ENCODE peak calls at places on chromosomes 2 and 18, in eight cellular contexts. S, H, L, E, K, Z, J and U are unnamed samples.

GRCh38 chr2:54503192-54503591 is 47.1 kb downstream of the SPTBN1 start:
- DNase-seq in K (peak), Z (no peak), L (peak), E (no peak), J (no peak), S (no peak), H (peak), U (no peak)

GRCh38 chr18:59928201-59928600 is 28.4 kb downstream of the PMAIP1 start:
- DNase-seq in H (no peak), E (no peak), J (no peak), S (no peak), L (no peak), Z (no peak), K (no peak), U (no peak)

GRCh38 chr2:46858697-46859080 is 56.9 kb downstream of the MCFD2 start:
- DNase-seq in J (no peak), H (no peak), E (no peak), K (no peak), S (no peak), L (no peak), Z (no peak), U (no peak)

GRCh38 chr2:73091164-73091563 is 19.7 kb upstream of the SFXN5 start:
- DNase-seq in S (no peak), K (no peak), H (peak), L (no peak), J (no peak), E (no peak), Z (no peak), U (no peak)

GRCh38 chr2:141923657-141924056 is 207.2 kb downstream of the LRP1B start:
- DNase-seq in E (no peak), H (no peak), K (no peak), J (no peak), L (no peak), Z (no peak), S (no peak), U (no peak)

GRCh38 chr2:55168221-55169154 is 63.6 kb downstream of the CLHC1 start:
- DNase-seq in H (peak), K (peak), E (peak), Z (no peak), L (peak), J (no peak), S (no peak), U (peak)

GRCh38 chr2:179377296-179377695 is 112.7 kb upstream of the SESTD1 start:
- DNase-seq in Z (no peak), S (no peak), K (no peak), H (no peak), L (no peak), J (no peak), E (no peak), U (no peak)

GRCh38 chr18:5284808-5285207 is 10.7 kb downstream of the ZBTB14 start:
- DNase-seq in E (no peak), K (no peak), H (no peak), L (no peak), S (no peak), Z (no peak), J (no peak), U (no peak)

GRCh38 chr2:98394595-98395153 is 48.4 kb downstream of the CNGA3 start:
- DNase-seq in L (no peak), H (no peak), S (no peak), J (no peak), E (no peak), K (no peak), Z (no peak), U (peak)

GRCh38 chr2:239991689-239992314 is 33.3 kb downstream of the NDUFA10 start:
- DNase-seq in J (no peak), S (no peak), E (no peak), K (peak), Z (no peak), L (peak), H (peak), U (peak)

GRCh38 chr2:168060956-168061750 is 186.2 kb downstream of the STK39 start:
- DNase-seq in E (no peak), L (no peak), H (no peak), S (no peak), Z (no peak), K (no peak), J (no peak), U (no peak)

GRCh38 chr2:127950264-127950663 is 64.5 kb upstream of the AMMECR1L start:
- DNase-seq in K (no peak), S (no peak), E (no peak), H (no peak), Z (no peak), L (no peak), J (no peak), U (no peak)

GRCh38 chr2:16774091-16774490 is 108.5 kb upstream of the CYRIA start:
- DNase-seq in E (no peak), Z (no peak), S (no peak), K (no peak), L (no peak), J (no peak), H (no peak), U (no peak)

GRCh38 chr2:36541891-36542595 is 55.9 kb downstream of the FEZ2 start:
- DNase-seq in L (no peak), S (no peak), K (no peak), Z (no peak), E (no peak), H (no peak), J (no peak), U (no peak)

GRCh38 chr2:157698430-157698829 is 69.8 kb upstream of the ACVR1C start:
- DNase-seq in L (no peak), E (no peak), H (no peak), S (no peak), Z (no peak), K (no peak), J (no peak), U (no peak)

GRCh38 chr2:218733615-218734021 is 23.0 kb downstream of the TTLL4 start:
- DNase-seq in H (no peak), J (no peak), L (no peak), E (no peak), Z (no peak), K (no peak), S (no peak), U (peak)

GRCh38 chr2:223576873-223577272 is 25.3 kb downstream of the SCG2 start:
- DNase-seq in L (no peak), E (no peak), S (no peak), H (peak), J (no peak), K (no peak), Z (no peak), U (no peak)

GRCh38 chr2:10161206-10161931 is 38.8 kb downstream of the RRM2 start:
- DNase-seq in J (no peak), K (no peak), S (no peak), L (no peak), E (no peak), H (peak), Z (no peak), U (no peak)

GRCh38 chr2:24861500-24861899 is 58.5 kb downstream of the ADCY3 start:
- DNase-seq in L (no peak), K (no peak), E (peak), H (no peak), Z (no peak), J (no peak), S (no peak), U (no peak)

GRCh38 chr2:192070099-192070498 is 124.6 kb downstream of the TMEFF2 start:
- DNase-seq in L (no peak), Z (no peak), K (no peak), H (no peak), E (no peak), S (no peak), J (no peak), U (no peak)

GRCh38 chr2:234979204-234980167 is 27.7 kb downstream of the SH3BP4 start:
- DNase-seq in H (no peak), Z (peak), L (no peak), S (no peak), J (no peak), K (no peak), E (no peak), U (no peak)

GRCh38 chr2:237293966-237294365 is 120.0 kb downstream of the COL6A3 start:
- DNase-seq in E (no peak), K (no peak), H (no peak), Z (no peak), J (no peak), L (no peak), S (no peak), U (no peak)

GRCh38 chr18:60070631-60071030 is 170.8 kb downstream of the PMAIP1 start:
- DNase-seq in H (no peak), J (no peak), E (no peak), S (no peak), L (no peak), Z (no peak), K (no peak), U (no peak)

GRCh38 chr18:8610442-8610801 is 1.2 kb downstream of the RAB12 start:
- DNase-seq in K (no peak), E (no peak), Z (no peak), S (no peak), L (no peak), J (no peak), H (peak), U (peak)

GRCh38 chr2:127566576-127566975 is 31.1 kb downstream of the MYO7B start:
- DNase-seq in E (no peak), H (no peak), K (no peak), L (no peak), J (no peak), S (no peak), Z (no peak), U (no peak)

GRCh38 chr18:22166070-22166972 is 3.1 kb upstream of the GATA6 start:
- DNase-seq in J (peak), K (no peak), S (no peak), Z (peak), L (no peak), H (peak), E (no peak), U (no peak)

GRCh38 chr18:60100805-60101204 is 201.0 kb downstream of the PMAIP1 start:
- DNase-seq in S (no peak), H (no peak), K (no peak), Z (no peak), J (no peak), L (no peak), E (no peak), U (peak)

GRCh38 chr2:85924522-85924921 is 35.7 kb upstream of the ST3GAL5 start:
- DNase-seq in L (no peak), S (no peak), H (peak), J (no peak), E (no peak), K (no peak), Z (no peak), U (no peak)

GRCh38 chr18:60596928-60597327 is 224.4 kb upstream of the MC4R start:
- DNase-seq in L (no peak), E (no peak), K (no peak), Z (no peak), S (no peak), H (no peak), J (no peak), U (no peak)

GRCh38 chr2:74436804-74437695 is 4.7 kb downstream of the RTKN start:
- DNase-seq in J (no peak), S (no peak), K (no peak), H (no peak), Z (no peak), E (no peak), L (no peak), U (no peak)

GRCh38 chr2:186058604-186059003 is 320.0 kb downstream of the FSIP2 start:
- DNase-seq in H (no peak), L (peak), Z (no peak), S (no peak), K (peak), E (no peak), J (no peak), U (no peak)

GRCh38 chr2:3681625-3682024 is 21.8 kb upstream of the DCDC2C start:
- DNase-seq in S (no peak), Z (no peak), H (no peak), J (no peak), E (no peak), K (no peak), L (no peak), U (no peak)

GRCh38 chr2:137252934-137253333 is 487.6 kb downstream of the THSD7B start:
- DNase-seq in E (no peak), L (no peak), Z (no peak), S (no peak), J (no peak), K (no peak), H (no peak), U (no peak)

GRCh38 chr2:120809151-120809550 is 73.5 kb downstream of the GLI2 start:
- DNase-seq in E (no peak), J (no peak), H (no peak), K (no peak), L (no peak), Z (no peak), S (no peak), U (no peak)

GRCh38 chr18:68507781-68508180 is 207.1 kb downstream of the TMX3 start:
- DNase-seq in H (no peak), Z (no peak), L (no peak), J (no peak), E (no peak), K (no peak), S (no peak), U (no peak)